ENCODE peak calls at places on chromosomes 7 and 10, in four cellular contexts. One of them, this sample, is unnamed.

GRCh38 chr7:3154317-3154716 is 110.7 kb upstream of the CARD11 start:
- DNase-seq in activated T-cell treated with anti-CD3 and anti-CD28 coated beads for 1 hour: no peak
- DNase-seq in neural crest cell: no peak
- DNase-seq in NCI-H345: no peak
- DNase-seq in this sample: no peak

GRCh38 chr10:79347894-79348639 is 798 bp downstream of the PPIF start:
- DNase-seq in neural crest cell: no peak
- DNase-seq in activated T-cell treated with anti-CD3 and anti-CD28 coated beads for 1 hour: peak
- DNase-seq in NCI-H345: peak
- DNase-seq in this sample: peak

GRCh38 chr7:133315332-133316040 is 62.6 kb downstream of the EXOC4 start:
- DNase-seq in NCI-H345: no peak
- DNase-seq in activated T-cell treated with anti-CD3 and anti-CD28 coated beads for 1 hour: no peak
- DNase-seq in neural crest cell: no peak
- DNase-seq in this sample: no peak

GRCh38 chr7:64795176-64795575 is 948 bp downstream of the ZNF138 start:
- DNase-seq in neural crest cell: no peak
- DNase-seq in activated T-cell treated with anti-CD3 and anti-CD28 coated beads for 1 hour: no peak
- DNase-seq in NCI-H345: no peak
- DNase-seq in this sample: no peak

GRCh38 chr7:20958474-20958873 is 171.8 kb upstream of the SP8 start:
- DNase-seq in NCI-H345: no peak
- DNase-seq in activated T-cell treated with anti-CD3 and anti-CD28 coated beads for 1 hour: no peak
- DNase-seq in neural crest cell: no peak
- DNase-seq in this sample: no peak

GRCh38 chr7:140841316-140841715 is 83.4 kb downstream of the BRAF start:
- DNase-seq in activated T-cell treated with anti-CD3 and anti-CD28 coated beads for 1 hour: no peak
- DNase-seq in NCI-H345: no peak
- DNase-seq in neural crest cell: no peak
- DNase-seq in this sample: no peak

GRCh38 chr10:7085147-7085912 is 325.5 kb downstream of the SFMBT2 start:
- DNase-seq in neural crest cell: no peak
- DNase-seq in NCI-H345: no peak
- DNase-seq in activated T-cell treated with anti-CD3 and anti-CD28 coated beads for 1 hour: no peak
- DNase-seq in this sample: no peak

GRCh38 chr7:19982841-19983835 is 209.7 kb upstream of the TMEM196 start:
- DNase-seq in NCI-H345: no peak
- DNase-seq in activated T-cell treated with anti-CD3 and anti-CD28 coated beads for 1 hour: no peak
- DNase-seq in neural crest cell: peak
- DNase-seq in this sample: no peak

GRCh38 chr7:6619961-6620360 is 4.6 kb downstream of the ZNF853 start:
- DNase-seq in neural crest cell: no peak
- DNase-seq in activated T-cell treated with anti-CD3 and anti-CD28 coated beads for 1 hour: no peak
- DNase-seq in NCI-H345: no peak
- DNase-seq in this sample: no peak

GRCh38 chr7:158266817-158267736 is 320.5 kb downstream of the PTPRN2 start:
- DNase-seq in neural crest cell: no peak
- DNase-seq in activated T-cell treated with anti-CD3 and anti-CD28 coated beads for 1 hour: no peak
- DNase-seq in NCI-H345: no peak
- DNase-seq in this sample: no peak

GRCh38 chr10:33609546-33609945 is 275.1 kb upstream of the NRP1 start:
- DNase-seq in NCI-H345: no peak
- DNase-seq in activated T-cell treated with anti-CD3 and anti-CD28 coated beads for 1 hour: no peak
- DNase-seq in neural crest cell: no peak
- DNase-seq in this sample: no peak

GRCh38 chr7:121395961-121396757 is at the start of gene FAM3C:
- DNase-seq in activated T-cell treated with anti-CD3 and anti-CD28 coated beads for 1 hour: peak
- DNase-seq in neural crest cell: peak
- DNase-seq in NCI-H345: peak
- DNase-seq in this sample: peak

GRCh38 chr7:48249162-48249561 is 77.9 kb downstream of the ABCA13 start:
- DNase-seq in neural crest cell: no peak
- DNase-seq in NCI-H345: no peak
- DNase-seq in activated T-cell treated with anti-CD3 and anti-CD28 coated beads for 1 hour: no peak
- DNase-seq in this sample: no peak

GRCh38 chr7:104643587-104644217 is 315.3 kb downstream of the LHFPL3 start:
- DNase-seq in activated T-cell treated with anti-CD3 and anti-CD28 coated beads for 1 hour: no peak
- DNase-seq in NCI-H345: no peak
- DNase-seq in neural crest cell: peak
- DNase-seq in this sample: no peak